ENCODE peak calls at places on chromosomes 2 and 18, in ten cellular contexts. Y is prostate gland, X is dorsolateral prefrontal cortex, Z is cardiac muscle cell, P is gastrocnemius medialis, R is fibroblast of lung, V is aorta, W is heart right ventricle, O is GM23338, J is ovary. S is an unnamed sample.

GRCh38 chr2:240933048-240933965 is 27.2 kb downstream of the CROCC2 start:
- DNase-seq in J (peak), Y (no peak), P (peak), W (no peak), R (no peak), O (no peak), V (peak), Z (no peak), X (peak), S (no peak)

GRCh38 chr2:127153691-127154158 is 46.8 kb upstream of the BIN1 start:
- DNase-seq in O (no peak), P (peak), R (peak), J (peak), W (no peak), Y (no peak), V (peak), X (peak), Z (peak), S (peak)

GRCh38 chr2:190862067-190862466 is 18.6 kb upstream of the GLS start:
- DNase-seq in X (no peak), Y (no peak), V (no peak), W (no peak), R (no peak), O (no peak), Z (no peak), J (no peak), P (no peak), S (no peak)

GRCh38 chr2:23647563-23647962 is 262.6 kb downstream of the KLHL29 start:
- DNase-seq in V (no peak), J (no peak), P (no peak), O (no peak), Y (no peak), R (no peak), W (no peak), X (no peak), Z (no peak), S (no peak)

GRCh38 chr18:60892441-60892840 is 440.8 kb upstream of the CDH20 start:
- DNase-seq in W (no peak), O (no peak), Y (no peak), X (no peak), P (no peak), R (peak), Z (peak), V (no peak), J (no peak), S (no peak)

GRCh38 chr2:100757621-100758394 is 62.1 kb upstream of the NPAS2 start:
- DNase-seq in Z (peak), R (peak), W (no peak), O (no peak), Y (no peak), X (no peak), J (no peak), P (peak), V (no peak), S (no peak)

GRCh38 chr2:105239924-105240323 is 1.6 kb upstream of the GPR45 start:
- DNase-seq in P (no peak), Y (no peak), O (no peak), W (no peak), X (no peak), R (peak), V (no peak), Z (peak), J (no peak), S (no peak)

GRCh38 chr18:5478261-5478660 is 65.5 kb downstream of the EPB41L3 start:
- DNase-seq in W (no peak), O (no peak), Y (no peak), P (no peak), J (no peak), R (no peak), X (no peak), Z (no peak), V (no peak), S (no peak)

GRCh38 chr2:20611077-20611843 is 39.6 kb downstream of the HS1BP3 start:
- DNase-seq in O (peak), Z (peak), R (peak), X (peak), P (no peak), W (peak), J (peak), V (peak), Y (no peak), S (no peak)

GRCh38 chr2:140580799-140581198 is 1550.0 kb downstream of the LRP1B start:
- DNase-seq in P (no peak), Z (peak), V (no peak), Y (no peak), X (no peak), O (no peak), J (no peak), W (no peak), R (no peak), S (no peak)

GRCh38 chr2:23601301-23601965 is 216.5 kb downstream of the KLHL29 start:
- DNase-seq in O (no peak), X (peak), P (no peak), R (peak), W (no peak), V (no peak), J (no peak), Y (no peak), Z (peak), S (no peak)

GRCh38 chr18:54109131-54109683 is 115.3 kb downstream of the MBD2 start:
- DNase-seq in J (no peak), R (peak), Z (peak), Y (no peak), X (no peak), V (no peak), P (no peak), W (no peak), O (no peak), S (no peak)

DNA sequence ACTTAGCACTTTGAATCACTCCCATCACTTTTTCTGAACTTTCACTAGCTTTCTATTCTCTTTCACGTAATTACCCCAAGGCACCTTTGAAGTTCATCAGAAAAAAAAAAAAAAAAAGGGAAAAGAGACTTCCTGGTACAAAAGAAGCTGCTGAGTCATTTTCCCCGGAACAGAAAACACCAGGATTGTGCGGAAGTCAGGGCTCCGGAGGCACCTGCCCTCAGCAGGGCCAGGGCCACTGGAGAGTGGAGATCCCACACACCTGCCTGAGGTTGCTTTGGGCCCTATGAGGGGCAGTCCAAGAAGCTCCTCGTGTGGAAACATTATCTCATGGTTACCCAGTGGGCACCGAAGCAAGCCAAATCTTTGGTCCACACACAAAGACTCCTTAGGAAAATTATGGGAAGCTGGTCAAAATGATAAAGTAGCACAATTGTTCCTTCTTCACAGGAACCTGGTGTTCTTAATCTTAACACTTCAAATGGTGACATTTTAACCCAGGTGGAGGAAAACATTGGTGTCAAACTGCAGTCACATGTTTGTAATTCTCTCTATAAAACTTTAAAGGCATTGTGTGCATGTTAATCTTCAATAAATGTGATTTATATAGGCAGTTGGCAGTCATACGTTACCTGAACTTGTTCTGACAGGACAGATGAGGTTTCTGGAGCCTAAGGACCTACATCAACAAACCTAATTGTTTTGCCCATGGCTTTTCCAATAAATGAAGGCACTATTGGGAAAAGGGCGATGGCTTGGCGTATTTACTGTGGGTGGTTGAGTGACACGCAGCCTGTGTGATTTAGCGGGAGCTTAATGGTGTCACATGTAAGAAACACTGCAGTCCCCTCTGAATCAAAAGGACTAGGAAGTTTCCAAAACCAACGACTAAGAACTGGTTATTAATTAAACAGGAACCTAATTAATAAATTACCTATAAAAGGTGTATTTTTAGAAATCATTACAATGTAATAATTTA is 23.4 kb upstream of the FAM110C start:
- DNase-seq in O (peak), P (no peak), V (no peak), R (no peak), W (no peak), X (no peak), J (no peak), Y (peak), Z (no peak), S (no peak)
- H3K27ac ChIP-seq in O (no peak), P (no peak), V (no peak), R (no peak), W (no peak), X (no peak), J (no peak), Y (no peak), Z (no peak), S (no peak)

GRCh38 chr2:26076001-26076587 is 42.2 kb downstream of the RAB10 start:
- DNase-seq in Z (no peak), J (no peak), O (no peak), V (no peak), R (no peak), W (no peak), Y (no peak), P (no peak), X (no peak), S (no peak)
- H3K27ac ChIP-seq in Z (no peak), J (no peak), O (no peak), V (no peak), R (no peak), W (no peak), Y (no peak), P (peak), X (no peak), S (no peak)

GRCh38 chr2:64021578-64021977 is 2.4 kb upstream of the VPS54 start:
- DNase-seq in Z (peak), W (no peak), X (no peak), R (no peak), Y (peak), J (no peak), V (no peak), O (no peak), P (no peak), S (no peak)
- H3K27ac ChIP-seq in Z (no peak), W (peak), X (no peak), R (no peak), Y (peak), J (no peak), V (no peak), O (no peak), P (peak), S (no peak)

GRCh38 chr2:227310756-227311110 is 14.3 kb upstream of the MFF start:
- DNase-seq in X (no peak), Y (no peak), O (no peak), W (no peak), P (no peak), J (no peak), V (no peak), R (peak), Z (no peak), S (no peak)

GRCh38 chr2:227311861-227312506 is 13.1 kb upstream of the MFF start:
- DNase-seq in R (no peak), Z (no peak), X (no peak), O (no peak), P (no peak), V (no peak), J (no peak), W (no peak), Y (no peak), S (no peak)

GRCh38 chr2:227317834-227318233 is 7.2 kb upstream of the MFF start:
- DNase-seq in Z (no peak), V (no peak), J (no peak), O (no peak), X (no peak), R (no peak), W (no peak), P (no peak), Y (no peak), S (no peak)

GRCh38 chr2:227312579-227312978 is 12.5 kb upstream of the MFF start:
- DNase-seq in V (no peak), J (no peak), X (no peak), O (no peak), Z (no peak), Y (no peak), R (no peak), W (no peak), P (no peak), S (no peak)

DNA sequence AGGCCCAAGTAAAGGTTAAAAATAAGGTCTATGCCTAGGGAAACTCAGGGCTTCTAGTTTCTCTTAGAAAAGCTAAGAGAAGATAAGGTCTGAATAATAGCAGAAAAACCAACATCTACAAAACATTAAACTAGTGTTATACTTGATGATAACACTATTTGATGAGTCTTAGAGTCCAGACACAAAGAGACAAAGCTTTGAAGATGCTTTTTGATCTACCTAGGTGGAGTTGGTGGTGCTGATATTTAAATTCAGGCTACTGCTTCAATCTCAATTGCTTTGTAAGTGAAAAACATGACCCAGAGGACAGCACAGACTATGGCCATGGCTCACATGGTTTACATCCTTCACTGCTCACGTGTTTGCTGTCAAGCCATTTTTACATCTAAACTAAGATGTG is 11.7 kb upstream of the MFF start:
- DNase-seq in Y (no peak), Z (no peak), O (no peak), X (no peak), V (no peak), P (no peak), R (no peak), W (no peak), J (no peak), S (no peak)
- H3K27ac ChIP-seq in Y (no peak), Z (no peak), O (no peak), X (no peak), V (no peak), P (no peak), R (no peak), W (no peak), J (no peak), S (no peak)

DNA sequence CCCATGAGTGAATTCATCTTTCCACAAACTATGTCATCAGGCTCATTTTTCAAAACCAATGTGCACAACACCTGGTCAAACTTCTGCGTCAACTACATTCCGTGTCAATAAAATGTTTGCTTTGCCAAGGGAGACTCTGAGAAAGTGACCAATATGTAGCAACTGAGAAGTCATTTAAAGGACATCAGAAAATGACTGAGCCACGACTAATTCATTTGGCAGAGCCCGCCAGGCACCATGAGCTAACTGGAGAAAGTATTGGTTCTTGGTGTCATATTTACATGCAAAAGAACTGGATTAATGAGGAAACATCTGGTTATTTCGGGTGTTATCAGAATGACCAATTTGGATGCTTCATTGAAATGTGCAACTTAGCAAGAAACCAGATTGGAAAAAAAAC is 7.2 kb downstream of the RND3 start:
- DNase-seq in Z (no peak), W (no peak), P (no peak), O (no peak), J (no peak), V (no peak), Y (no peak), R (peak), X (no peak), S (no peak)
- H3K27ac ChIP-seq in Z (no peak), W (peak), P (no peak), O (no peak), J (no peak), V (no peak), Y (no peak), R (peak), X (no peak), S (no peak)

S was measured in substantia nigra.